ENCODE peak calls at places on chromosomes 12 and 14, in five cellular contexts. W is smooth muscle cell of the brain vasculature, J is uterus, P is NCI-H510A treated with DMSO at 0.1 percent for 48 hours, H is EL. C is an unnamed sample.

GRCh38 chr12:132488127-132489077 is 1.5 kb upstream of the FBRSL1 start:
- DNase-seq in W (no peak), J (no peak), P (no peak), H (no peak), C (no peak)

GRCh38 chr12:114355389-114356088 is 50.4 kb downstream of the TBX5 start:
- DNase-seq in W (no peak), J (no peak), P (no peak), H (no peak), C (no peak)

GRCh38 chr12:67716817-67717216 is 68.3 kb downstream of the DYRK2 start:
- DNase-seq in W (no peak), J (no peak), P (no peak), H (peak; percentile 45), C (no peak)

GRCh38 chr12:38161123-38162000 is 155.2 kb upstream of the ALG10B start:
- DNase-seq in W (no peak), J (no peak), P (no peak), H (no peak), C (no peak)

GRCh38 chr12:26499979-26500640 is 304.7 kb downstream of the SSPN start:
- DNase-seq in W (no peak), J (no peak), P (no peak), H (no peak), C (no peak)

GRCh38 chr14:33911046-33911445 is 39.8 kb downstream of the EGLN3 start:
- DNase-seq in W (no peak), J (no peak), P (no peak), H (no peak), C (no peak)

GRCh38 chr12:52049688-52050087 is 1.6 kb upstream of the NR4A1 start:
- DNase-seq in W (no peak), J (no peak), P (no peak), H (no peak), C (no peak)

GRCh38 chr12:50955288-50955687 is 2.9 kb downstream of the HIGD1C start:
- DNase-seq in W (no peak), J (no peak), P (no peak), H (no peak), C (no peak)

GRCh38 chr12:49702676-49703228 is 4.5 kb downstream of the FMNL3 start:
- DNase-seq in W (no peak), J (no peak), P (no peak), H (no peak), C (no peak)

GRCh38 chr14:69615471-69616407 is 4.3 kb downstream of the SUSD6 start:
- DNase-seq in W (peak; percentile 63), J (peak; percentile 63), P (no peak), H (peak; percentile 81), C (no peak)

GRCh38 chr12:12542964-12543363 is 19.7 kb downstream of the DUSP16 start:
- DNase-seq in W (no peak), J (no peak), P (no peak), H (no peak), C (no peak)

C was measured in pulmonary artery endothelial cell.